ENCODE peak calls at places on chromosomes 12 and 14, in five cellular contexts. One of them, this sample, is unnamed.

GRCh38 chr12:130994821-130995375 is 41.2 kb downstream of the ADGRD1 start:
- DNase-seq in fibroblast of pulmonary artery: no peak
- DNase-seq in heart right ventricle: no peak
- DNase-seq in GM12865: no peak
- DNase-seq in NCI-H345: no peak
- DNase-seq in this sample: no peak

GRCh38 chr14:64581363-64581762 is 31.6 kb downstream of the PPP1R36 start:
- DNase-seq in NCI-H345: no peak
- DNase-seq in heart right ventricle: no peak
- DNase-seq in GM12865: no peak
- DNase-seq in fibroblast of pulmonary artery: no peak
- DNase-seq in this sample: no peak

GRCh38 chr14:23877538-23878180 is 75.9 kb upstream of the DHRS4 start:
- DNase-seq in GM12865: peak
- DNase-seq in heart right ventricle: no peak
- DNase-seq in NCI-H345: no peak
- DNase-seq in fibroblast of pulmonary artery: no peak
- DNase-seq in this sample: no peak

GRCh38 chr14:105294142-105294597 is 6.6 kb downstream of the BRF1 start:
- DNase-seq in fibroblast of pulmonary artery: peak
- DNase-seq in NCI-H345: peak
- DNase-seq in GM12865: peak
- DNase-seq in heart right ventricle: peak
- DNase-seq in this sample: peak

GRCh38 chr14:32477406-32477805 is 148.3 kb downstream of the AKAP6 start:
- DNase-seq in heart right ventricle: no peak
- DNase-seq in NCI-H345: no peak
- DNase-seq in GM12865: no peak
- DNase-seq in fibroblast of pulmonary artery: no peak
- DNase-seq in this sample: no peak

GRCh38 chr14:94303111-94303510 is 10.0 kb upstream of the SERPINA10 start:
- DNase-seq in NCI-H345: no peak
- DNase-seq in GM12865: no peak
- DNase-seq in fibroblast of pulmonary artery: no peak
- DNase-seq in heart right ventricle: no peak
- DNase-seq in this sample: no peak

GRCh38 chr12:123595729-123596128 is 6.2 kb upstream of the DDX55 start:
- DNase-seq in fibroblast of pulmonary artery: no peak
- DNase-seq in GM12865: no peak
- DNase-seq in heart right ventricle: no peak
- DNase-seq in NCI-H345: no peak
- DNase-seq in this sample: peak

GRCh38 chr14:59308706-59309105 is 120.2 kb downstream of the DAAM1 start:
- DNase-seq in fibroblast of pulmonary artery: peak
- DNase-seq in GM12865: no peak
- DNase-seq in NCI-H345: no peak
- DNase-seq in heart right ventricle: no peak
- DNase-seq in this sample: no peak

GRCh38 chr12:71456316-71456715 is 16.7 kb downstream of the LGR5 start:
- DNase-seq in NCI-H345: peak
- DNase-seq in heart right ventricle: no peak
- DNase-seq in GM12865: no peak
- DNase-seq in fibroblast of pulmonary artery: no peak
- DNase-seq in this sample: no peak

GRCh38 chr12:14558377-14559051 is 9.2 kb downstream of the PLBD1 start:
- DNase-seq in heart right ventricle: no peak
- DNase-seq in GM12865: peak
- DNase-seq in NCI-H345: no peak
- DNase-seq in fibroblast of pulmonary artery: no peak
- DNase-seq in this sample: no peak